ENCODE peak calls at places on chromosomes 12 and 14, in four cellular contexts. One of them, this sample, is unnamed.

GRCh38 chr12:90773526-90773925 is 181.4 kb downstream of the CCER1 start:
- DNase-seq in mesothelial cell of epicardium: no peak
- DNase-seq in stomach: no peak
- DNase-seq in activated CD4-positive, alpha-beta T cell treated with anti-CD3 and anti-CD28 coated beads, Interleukin-2, amount 50 U/mL, for 48 hours: no peak
- DNase-seq in this sample: no peak

GRCh38 chr12:105936496-105936895 is 202.3 kb downstream of the NUAK1 start:
- DNase-seq in activated CD4-positive, alpha-beta T cell treated with anti-CD3 and anti-CD28 coated beads, Interleukin-2, amount 50 U/mL, for 48 hours: no peak
- DNase-seq in stomach: no peak
- DNase-seq in mesothelial cell of epicardium: no peak
- DNase-seq in this sample: no peak

GRCh38 chr14:89254201-89254919 is 162.7 kb downstream of the FOXN3 start:
- DNase-seq in activated CD4-positive, alpha-beta T cell treated with anti-CD3 and anti-CD28 coated beads, Interleukin-2, amount 50 U/mL, for 48 hours: no peak
- DNase-seq in stomach: no peak
- DNase-seq in mesothelial cell of epicardium: no peak
- DNase-seq in this sample: no peak

GRCh38 chr12:49703647-49704137 is 3.5 kb downstream of the FMNL3 start:
- DNase-seq in activated CD4-positive, alpha-beta T cell treated with anti-CD3 and anti-CD28 coated beads, Interleukin-2, amount 50 U/mL, for 48 hours: peak
- DNase-seq in mesothelial cell of epicardium: no peak
- DNase-seq in stomach: no peak
- DNase-seq in this sample: no peak

GRCh38 chr12:57740656-57741412 is 2.3 kb upstream of the AGAP2 start:
- DNase-seq in activated CD4-positive, alpha-beta T cell treated with anti-CD3 and anti-CD28 coated beads, Interleukin-2, amount 50 U/mL, for 48 hours: peak
- DNase-seq in mesothelial cell of epicardium: no peak
- DNase-seq in stomach: no peak
- DNase-seq in this sample: peak

GRCh38 chr14:74089251-74090020 is 4.7 kb downstream of the LIN52 start:
- DNase-seq in mesothelial cell of epicardium: no peak
- DNase-seq in stomach: no peak
- DNase-seq in activated CD4-positive, alpha-beta T cell treated with anti-CD3 and anti-CD28 coated beads, Interleukin-2, amount 50 U/mL, for 48 hours: no peak
- DNase-seq in this sample: no peak

GRCh38 chr12:5565933-5566632 is 134.2 kb downstream of the NTF3 start:
- DNase-seq in stomach: no peak
- DNase-seq in mesothelial cell of epicardium: no peak
- DNase-seq in activated CD4-positive, alpha-beta T cell treated with anti-CD3 and anti-CD28 coated beads, Interleukin-2, amount 50 U/mL, for 48 hours: no peak
- DNase-seq in this sample: no peak

GRCh38 chr12:107318804-107319535 is 225.6 kb upstream of the CRY1 start:
- DNase-seq in stomach: no peak
- DNase-seq in activated CD4-positive, alpha-beta T cell treated with anti-CD3 and anti-CD28 coated beads, Interleukin-2, amount 50 U/mL, for 48 hours: peak
- DNase-seq in mesothelial cell of epicardium: peak
- DNase-seq in this sample: peak

GRCh38 chr14:99188721-99189120 is 83.3 kb downstream of the BCL11B start:
- DNase-seq in mesothelial cell of epicardium: no peak
- DNase-seq in activated CD4-positive, alpha-beta T cell treated with anti-CD3 and anti-CD28 coated beads, Interleukin-2, amount 50 U/mL, for 48 hours: no peak
- DNase-seq in stomach: no peak
- DNase-seq in this sample: no peak

GRCh38 chr14:53938126-53938671 is 18.4 kb downstream of the BMP4 start:
- DNase-seq in activated CD4-positive, alpha-beta T cell treated with anti-CD3 and anti-CD28 coated beads, Interleukin-2, amount 50 U/mL, for 48 hours: no peak
- DNase-seq in stomach: no peak
- DNase-seq in mesothelial cell of epicardium: no peak
- DNase-seq in this sample: no peak

GRCh38 chr12:105280966-105281693 is 45.2 kb upstream of the APPL2 start:
- DNase-seq in activated CD4-positive, alpha-beta T cell treated with anti-CD3 and anti-CD28 coated beads, Interleukin-2, amount 50 U/mL, for 48 hours: no peak
- DNase-seq in mesothelial cell of epicardium: no peak
- DNase-seq in stomach: peak
- DNase-seq in this sample: no peak

GRCh38 chr14:54503476-54503875 is 6.2 kb upstream of the CGRRF1 start:
- DNase-seq in activated CD4-positive, alpha-beta T cell treated with anti-CD3 and anti-CD28 coated beads, Interleukin-2, amount 50 U/mL, for 48 hours: no peak
- DNase-seq in stomach: no peak
- DNase-seq in mesothelial cell of epicardium: no peak
- DNase-seq in this sample: no peak

GRCh38 chr12:10896854-10897253 is 12.5 kb downstream of the TAS2R13 start:
- DNase-seq in stomach: no peak
- DNase-seq in activated CD4-positive, alpha-beta T cell treated with anti-CD3 and anti-CD28 coated beads, Interleukin-2, amount 50 U/mL, for 48 hours: no peak
- DNase-seq in mesothelial cell of epicardium: no peak
- DNase-seq in this sample: no peak

GRCh38 chr12:27244680-27245005 is 557 bp downstream of the STK38L start:
- DNase-seq in stomach: no peak
- DNase-seq in activated CD4-positive, alpha-beta T cell treated with anti-CD3 and anti-CD28 coated beads, Interleukin-2, amount 50 U/mL, for 48 hours: no peak
- DNase-seq in mesothelial cell of epicardium: no peak
- DNase-seq in this sample: no peak

GRCh38 chr14:68791078-68791983 is 1.5 kb downstream of the ZFP36L1 start:
- DNase-seq in activated CD4-positive, alpha-beta T cell treated with anti-CD3 and anti-CD28 coated beads, Interleukin-2, amount 50 U/mL, for 48 hours: no peak
- DNase-seq in stomach: peak
- DNase-seq in mesothelial cell of epicardium: peak
- DNase-seq in this sample: no peak

GRCh38 chr12:50986961-50987737 is 34.8 kb downstream of the HIGD1C start:
- DNase-seq in stomach: peak
- DNase-seq in activated CD4-positive, alpha-beta T cell treated with anti-CD3 and anti-CD28 coated beads, Interleukin-2, amount 50 U/mL, for 48 hours: no peak
- DNase-seq in mesothelial cell of epicardium: no peak
- DNase-seq in this sample: no peak

GRCh38 chr14:74946659-74947281 is 8.6 kb downstream of the PGF start:
- DNase-seq in activated CD4-positive, alpha-beta T cell treated with anti-CD3 and anti-CD28 coated beads, Interleukin-2, amount 50 U/mL, for 48 hours: no peak
- DNase-seq in stomach: no peak
- DNase-seq in mesothelial cell of epicardium: no peak
- DNase-seq in this sample: no peak

GRCh38 chr12:49673446-49674317 is 33.5 kb downstream of the FMNL3 start:
- DNase-seq in activated CD4-positive, alpha-beta T cell treated with anti-CD3 and anti-CD28 coated beads, Interleukin-2, amount 50 U/mL, for 48 hours: no peak
- DNase-seq in mesothelial cell of epicardium: peak
- DNase-seq in stomach: peak
- DNase-seq in this sample: peak

GRCh38 chr12:40336573-40337199 is 111.9 kb downstream of the LRRK2 start:
- DNase-seq in activated CD4-positive, alpha-beta T cell treated with anti-CD3 and anti-CD28 coated beads, Interleukin-2, amount 50 U/mL, for 48 hours: no peak
- DNase-seq in stomach: no peak
- DNase-seq in mesothelial cell of epicardium: no peak
- DNase-seq in this sample: no peak

GRCh38 chr14:75835156-75836141 is 146.3 kb downstream of the TGFB3 start:
- DNase-seq in mesothelial cell of epicardium: no peak
- DNase-seq in stomach: no peak
- DNase-seq in activated CD4-positive, alpha-beta T cell treated with anti-CD3 and anti-CD28 coated beads, Interleukin-2, amount 50 U/mL, for 48 hours: no peak
- DNase-seq in this sample: no peak

GRCh38 chr14:59376691-59377090 is 88.5 kb downstream of the GPR135 start:
- DNase-seq in mesothelial cell of epicardium: no peak
- DNase-seq in stomach: no peak
- DNase-seq in activated CD4-positive, alpha-beta T cell treated with anti-CD3 and anti-CD28 coated beads, Interleukin-2, amount 50 U/mL, for 48 hours: no peak
- DNase-seq in this sample: no peak

This sample was measured in mucosa of descending colon.